ENCODE peak calls at places on chromosome 3, in four cellular contexts. G, D, Y and U are unnamed samples.

GRCh38 chr3:4984511-4984864 is 5.3 kb downstream of the BHLHE40 start:
- DNase-seq in D (peak), Y (no peak), G (no peak), U (no peak)

GRCh38 chr3:184338538-184338945 is 1.1 kb downstream of the FAM131A start:
- DNase-seq in D (peak), G (peak), Y (no peak), U (no peak)

GRCh38 chr3:55662683-55663082 is 175.6 kb upstream of the WNT5A start:
- DNase-seq in D (peak), Y (no peak), G (no peak), U (no peak)

GRCh38 chr3:13507247-13507790 is 27.2 kb downstream of the HDAC11 start:
- DNase-seq in G (peak), Y (no peak), D (no peak), U (no peak)

GRCh38 chr3:150286390-150287147 is 121.5 kb upstream of the TSC22D2 start:
- DNase-seq in G (no peak), Y (no peak), D (peak), U (no peak)

GRCh38 chr3:143951351-143951971 is 20.2 kb upstream of the DIPK2A start:
- DNase-seq in G (no peak), Y (peak), D (peak), U (peak)

GRCh38 chr3:106006001-106006400 is 137.2 kb upstream of the CBLB start:
- DNase-seq in D (peak), G (peak), Y (no peak), U (no peak)

GRCh38 chr3:14201881-14202684 is 23.5 kb downstream of the LSM3 start:
- DNase-seq in Y (no peak), G (peak), D (no peak), U (no peak)

GRCh38 chr3:126372413-126373145 is 15.4 kb upstream of the KLF15 start:
- DNase-seq in D (no peak), G (peak), Y (no peak), U (no peak)

GRCh38 chr3:189355481-189356201 is 183.9 kb downstream of the TPRG1 start:
- DNase-seq in Y (peak), D (peak), G (no peak), U (peak)

GRCh38 chr3:44722103-44722401 is 7.4 kb upstream of the ZNF501 start:
- DNase-seq in Y (no peak), D (no peak), G (no peak), U (no peak)

GRCh38 chr3:43231276-43232000 is 54.9 kb upstream of the SNRK start:
- DNase-seq in G (no peak), Y (no peak), D (peak), U (no peak)

GRCh38 chr3:149134560-149134959 is 5.1 kb downstream of the HPS3 start:
- DNase-seq in D (peak), G (no peak), Y (no peak), U (no peak)

GRCh38 chr3:177731644-177732268 is 534.5 kb upstream of the TBL1XR1 start:
- DNase-seq in Y (no peak), G (no peak), D (peak), U (no peak)

GRCh38 chr3:171396048-171396447 is 64.2 kb downstream of the TNIK start:
- DNase-seq in Y (no peak), G (no peak), D (peak), U (no peak)

GRCh38 chr3:136432685-136433084 is 182.5 kb downstream of the PCCB start:
- DNase-seq in G (no peak), Y (no peak), D (no peak), U (no peak)

GRCh38 chr3:126472277-126473006 is 3.2 kb downstream of the ZXDC start:
- DNase-seq in G (peak), Y (no peak), D (peak), U (no peak)

GRCh38 chr3:20480771-20481170 is 294.8 kb upstream of the SGO1 start:
- DNase-seq in Y (no peak), D (peak), G (no peak), U (no peak)

GRCh38 chr3:46368569-46368968 is 2.2 kb upstream of the CCR5 start:
- DNase-seq in G (peak), D (no peak), Y (peak), U (peak)